ENCODE peak calls at places on chromosomes 2 and 18, in six cellular contexts. V is stimulated activated CD4-positive, alpha-beta T cell treated with anti-CD3 and anti-CD28 coated beads, Interleukin-15, amount 100 ng/mL, for 1 hour; B is dermis microvascular lymphatic vessel endothelial cell; Q is hypothalamus; K is NCI-H748 treated with DMSO at 0.1 percent for 48 hours; D is heart left ventricle. P is an unnamed sample.

GRCh38 chr2:225428360-225428759 is 28.9 kb downstream of the NYAP2 start:
- DNase-seq in K (peak), D (no peak), Q (no peak), B (no peak), V (no peak), P (no peak)

GRCh38 chr2:23312996-23313606 is 71.9 kb upstream of the KLHL29 start:
- DNase-seq in V (no peak), Q (no peak), B (peak), K (no peak), D (no peak), P (no peak)

GRCh38 chr2:233707979-233708644 is 4.6 kb upstream of the UGT1A5 start:
- DNase-seq in D (no peak), V (no peak), Q (no peak), K (no peak), B (no peak), P (no peak)

GRCh38 chr18:8029731-8030130 is 462.6 kb downstream of the PTPRM start:
- DNase-seq in D (no peak), K (no peak), V (no peak), Q (no peak), B (no peak), P (no peak)

GRCh38 chr2:131022731-131023130 is 70.5 kb downstream of the FAM168B start:
- DNase-seq in D (no peak), K (no peak), Q (no peak), V (no peak), B (no peak), P (no peak)

GRCh38 chr2:23564618-23564967 is 179.6 kb downstream of the KLHL29 start:
- DNase-seq in D (no peak), K (no peak), B (no peak), V (no peak), Q (no peak), P (peak)

GRCh38 chr18:51668101-51668500 is 470.6 kb upstream of the MEX3C start:
- DNase-seq in B (peak), V (no peak), K (peak), D (no peak), Q (peak), P (no peak)

GRCh38 chr18:63869851-63870250 is 17.7 kb upstream of the SERPINB2 start:
- DNase-seq in D (no peak), K (no peak), V (no peak), B (no peak), Q (no peak), P (no peak)

GRCh38 chr2:76640905-76641304 is 881.3 kb downstream of the LRRTM4 start:
- DNase-seq in D (peak), V (no peak), Q (no peak), B (no peak), K (no peak), P (no peak)

GRCh38 chr2:219451626-219452360 is 17.1 kb downstream of the SPEG start:
- DNase-seq in V (no peak), Q (no peak), K (no peak), D (peak), B (no peak), P (peak)

GRCh38 chr18:61203151-61203550 is 130.1 kb upstream of the CDH20 start:
- DNase-seq in D (no peak), V (no peak), Q (no peak), K (no peak), B (no peak), P (no peak)